ENCODE peak calls at places on chromosomes 11 and 22, in seven cellular contexts. E is fibroblast of pulmonary artery; U is lower leg skin; N is glomerular endothelial cell; F is G401; T is central memory CD4-positive, alpha-beta T cell; Y is A549. R is an unnamed sample.

GRCh38 chr11:100543386-100543785 is 143.7 kb upstream of the ARHGAP42 start:
- DNase-seq in E (no peak), Y (no peak), N (no peak), U (no peak), T (no peak), F (no peak), R (no peak)

GRCh38 chr11:126354631-126355323 is 709 bp upstream of the ST3GAL4 start:
- DNase-seq in T (no peak), Y (no peak), F (no peak), U (no peak), E (no peak), N (no peak), R (no peak)

GRCh38 chr22:24871611-24872205 is 65.7 kb downstream of the SGSM1 start:
- DNase-seq in N (no peak), F (no peak), T (no peak), E (no peak), Y (no peak), U (no peak), R (no peak)

GRCh38 chr11:12416552-12416951 is 39.2 kb downstream of the PARVA start:
- DNase-seq in Y (no peak), T (no peak), U (no peak), N (no peak), F (no peak), E (no peak), R (no peak)

GRCh38 chr11:85182437-85183109 is 444.6 kb downstream of the DLG2 start:
- DNase-seq in F (peak), N (no peak), Y (peak), T (no peak), U (no peak), E (peak), R (no peak)

GRCh38 chr11:9103542-9104276 is 12.3 kb upstream of the SCUBE2 start:
- DNase-seq in U (no peak), Y (peak), E (no peak), T (no peak), N (no peak), F (no peak), R (no peak)

GRCh38 chr11:66419825-66420224 is 1.0 kb upstream of the NPAS4 start:
- DNase-seq in T (no peak), E (no peak), U (no peak), N (no peak), Y (no peak), F (peak), R (no peak)

GRCh38 chr11:92149996-92150395 is 74.6 kb upstream of the FAT3 start:
- DNase-seq in E (no peak), U (no peak), F (no peak), N (no peak), Y (peak), T (no peak), R (no peak)

GRCh38 chr22:42327462-42328129 is 57.1 kb upstream of the TCF20 start:
- DNase-seq in F (no peak), N (no peak), E (no peak), U (no peak), Y (no peak), T (no peak), R (no peak)

GRCh38 chr11:72614381-72614780 is 59.8 kb downstream of the PDE2A start:
- DNase-seq in F (no peak), U (no peak), E (peak), T (no peak), N (no peak), Y (no peak), R (no peak)

GRCh38 chr11:122677256-122677655 is 21.7 kb downstream of the UBASH3B start:
- DNase-seq in Y (no peak), E (no peak), N (no peak), U (no peak), F (peak), T (no peak), R (no peak)

GRCh38 chr11:86150826-86151187 is 81.9 kb upstream of the PICALM start:
- DNase-seq in U (no peak), N (no peak), E (no peak), Y (no peak), F (no peak), T (no peak), R (no peak)

GRCh38 chr11:108947654-108948570 is 283.0 kb downstream of the DDX10 start:
- DNase-seq in Y (peak), E (peak), T (no peak), F (no peak), U (no peak), N (no peak), R (no peak)

GRCh38 chr11:95559899-95560298 is 229.7 kb downstream of the FAM76B start:
- DNase-seq in N (no peak), Y (no peak), T (no peak), E (no peak), U (no peak), F (no peak), R (no peak)

GRCh38 chr11:71120346-71120963 is 131.9 kb downstream of the SHANK2 start:
- DNase-seq in U (no peak), E (no peak), F (no peak), T (no peak), N (no peak), Y (peak), R (peak)

GRCh38 chr11:1486054-1486825 is at the start of gene MOB2:
- DNase-seq in T (peak), N (no peak), F (no peak), U (no peak), E (peak), Y (no peak), R (no peak)

GRCh38 chr11:44506375-44507016 is 59.0 kb upstream of the CD82 start:
- DNase-seq in F (no peak), N (no peak), U (no peak), T (no peak), Y (no peak), E (no peak), R (no peak)

GRCh38 chr22:24420072-24420976 is 7.1 kb upstream of the ADORA2A start:
- DNase-seq in Y (no peak), U (peak), T (no peak), N (no peak), E (no peak), F (no peak), R (peak)

GRCh38 chr11:36165638-36166389 is 123.4 kb downstream of the COMMD9 start:
- DNase-seq in U (no peak), Y (no peak), E (no peak), N (peak), F (no peak), T (no peak), R (no peak)

GRCh38 chr22:49553076-49553475 is 274.6 kb downstream of the BRD1 start:
- DNase-seq in U (peak), Y (no peak), T (no peak), F (no peak), E (no peak), N (no peak), R (no peak)